ENCODE peak calls at places on chromosome 22, in ten cellular contexts. I is mammary epithelial cell, Z is IMR-90, Q is astrocyte, V is fibroblast of lung, E is neural progenitor cell, W is kidney, C is MM.1S, U is endothelial cell of umbilical vein, H is GM12878. S is an unnamed sample.

GRCh38 chr22:22487869-22488597 is 20.5 kb downstream of the ZNF280B start:
- DNase-seq in I (no peak), H (no peak), V (no peak), W (no peak), Z (no peak), Q (no peak), C (no peak), E (no peak), U (no peak), S (no peak)

GRCh38 chr22:31272522-31273446 is 19.5 kb downstream of the PIK3IP1 start:
- DNase-seq in E (peak; percentile 89), V (peak; percentile 70), C (peak; percentile 59), I (peak; percentile 47), Q (no peak), H (no peak), Z (peak; percentile 67), W (no peak), U (peak; percentile 67), S (peak; percentile 66)

GRCh38 chr22:31092161-31092560 is 11.0 kb downstream of the SMTN start:
- DNase-seq in U (no peak), V (no peak), W (no peak), I (no peak), Z (no peak), Q (no peak), C (no peak), E (no peak), H (no peak), S (no peak)

GRCh38 chr22:31439805-31440204 is 40.4 kb downstream of the DRG1 start:
- DNase-seq in I (no peak), H (no peak), E (no peak), W (no peak), C (no peak), V (no peak), Z (no peak), U (no peak), Q (no peak), S (no peak)

GRCh38 chr22:31826443-31826842 is 72.6 kb downstream of the DEPDC5 start:
- DNase-seq in H (no peak), Q (no peak), V (no peak), Z (no peak), U (no peak), W (no peak), E (no peak), I (peak; percentile 62), C (no peak), S (no peak)

GRCh38 chr22:27133951-27134664 is 476.7 kb downstream of the MIAT start:
- DNase-seq in I (peak; percentile 89), C (no peak), H (no peak), V (peak; percentile 81), U (peak; percentile 60), W (no peak), E (no peak), Z (peak; percentile 86), Q (peak; percentile 95), S (peak; percentile 43)

GRCh38 chr22:23098718-23099524 is 28.6 kb downstream of the GNAZ start:
- DNase-seq in U (peak; percentile 25), W (no peak), V (no peak), C (no peak), H (no peak), Z (no peak), E (no peak), Q (no peak), I (no peak), S (no peak)

GRCh38 chr22:17789379-17790200 is 15.3 kb upstream of the BID start:
- DNase-seq in Z (no peak), C (no peak), Q (no peak), E (no peak), U (no peak), V (no peak), W (no peak), H (no peak), I (no peak), S (no peak)

GRCh38 chr22:18064636-18065035 is 13.2 kb upstream of the PEX26 start:
- DNase-seq in Q (no peak), Z (no peak), W (no peak), H (no peak), V (no peak), I (no peak), C (no peak), E (no peak), U (no peak), S (peak; percentile 30)

GRCh38 chr22:24148586-24148985 is 32.7 kb upstream of the SUSD2 start:
- DNase-seq in Q (no peak), W (no peak), I (no peak), E (no peak), V (no peak), Z (no peak), H (no peak), C (no peak), U (no peak), S (no peak)

GRCh38 chr22:21020802-21021429 is 6.0 kb downstream of the P2RX6 start:
- DNase-seq in I (no peak), Q (no peak), H (no peak), V (no peak), C (no peak), E (peak; percentile 55), Z (no peak), W (no peak), U (no peak), S (peak; percentile 16)

GRCh38 chr22:32698926-32699619 is 102.4 kb upstream of the TIMP3 start:
- DNase-seq in Q (no peak), C (no peak), I (no peak), W (peak; percentile 63), Z (no peak), H (no peak), V (no peak), E (no peak), U (no peak), S (no peak)

GRCh38 chr22:23180893-23181762 is 819 bp downstream of the BCR start:
- DNase-seq in E (peak; percentile 27), U (peak; percentile 28), W (peak; percentile 82), C (peak; percentile 42), V (no peak), I (peak; percentile 39), Q (no peak), H (no peak), Z (no peak), S (peak; percentile 17)

GRCh38 chr22:44443641-44444235 is 54.3 kb downstream of the RTL6 start:
- DNase-seq in U (no peak), E (no peak), V (no peak), C (no peak), I (no peak), Z (no peak), W (peak; percentile 31), Q (no peak), H (no peak), S (no peak)

DNA sequence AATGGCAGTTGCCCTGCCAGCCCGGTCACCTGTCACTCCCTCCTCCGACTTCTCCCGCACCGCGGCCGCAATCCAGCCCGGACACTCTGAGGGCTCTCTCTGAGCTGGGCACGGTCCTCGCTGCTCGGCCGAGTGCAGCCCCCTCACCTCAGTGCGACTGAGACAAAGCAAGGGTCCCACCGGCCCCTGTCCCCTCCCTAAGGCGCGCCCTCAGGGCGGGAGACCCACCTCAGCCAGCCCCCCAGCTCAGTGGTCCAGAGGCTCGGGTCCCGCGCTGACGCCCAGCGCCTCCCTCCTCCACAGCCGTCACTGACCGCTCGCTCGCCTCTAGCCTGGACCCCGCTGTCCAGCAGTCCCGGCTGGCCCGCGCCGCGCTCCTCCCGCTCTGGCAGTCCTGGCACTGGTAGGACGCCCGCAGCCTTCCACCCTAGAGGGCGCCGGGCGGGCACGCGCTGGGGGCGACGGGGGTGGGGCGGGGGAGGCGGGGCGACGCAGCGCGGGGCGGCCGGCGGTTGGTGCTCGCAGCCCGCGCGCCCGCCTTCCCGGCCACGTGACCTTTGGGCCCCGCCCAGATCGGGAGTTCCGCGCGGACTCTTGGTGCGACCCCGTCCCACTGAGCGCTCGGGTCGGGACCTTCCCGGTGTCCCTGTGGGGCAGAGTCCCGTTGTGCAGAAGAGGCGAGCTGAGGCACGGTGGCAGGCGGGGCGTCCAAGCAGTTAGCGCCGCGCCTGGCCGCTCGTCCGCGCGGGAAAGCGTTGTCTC is 7.9 kb upstream of the L3MBTL2 start:
- DNase-seq in Z (peak; percentile 35), E (peak; percentile 93), U (peak; percentile 75), C (peak; percentile 85), Q (peak; percentile 16), V (peak; percentile 32), H (no peak), I (peak; percentile 59), W (peak; percentile 93), S (peak; percentile 59)
- TF ChIP-seq CTCF in Z (peak; percentile 6), E (no peak), U (peak; percentile 10), C (peak; percentile 5), Q (no peak), V (no peak), H (no peak), I (no peak), W (peak; percentile 3), S (no peak)

DNA sequence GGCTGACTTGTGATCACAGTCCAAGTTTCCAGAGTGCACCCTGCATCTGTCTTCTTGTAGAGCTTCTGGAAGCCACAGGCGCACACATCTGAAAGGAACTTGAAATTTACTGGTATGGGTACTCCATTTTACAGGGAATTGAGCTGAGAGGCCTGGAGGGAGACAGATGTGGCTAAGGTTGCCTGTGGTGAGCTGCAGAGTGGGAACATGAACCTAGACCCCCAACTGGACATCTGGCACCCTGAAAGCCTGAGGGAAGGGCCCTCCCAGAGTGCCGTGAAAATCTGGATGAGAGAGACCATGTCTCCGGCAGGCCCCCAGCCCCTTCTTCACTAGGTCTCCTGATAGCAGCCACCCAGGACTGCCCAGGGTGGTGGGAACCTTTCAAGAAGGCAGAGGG is 22.6 kb upstream of the SOX10 start:
- DNase-seq in I (no peak), E (no peak), C (no peak), Z (no peak), W (no peak), V (no peak), Q (no peak), H (no peak), U (no peak), S (no peak)
- H3K9ac ChIP-seq in I (no peak overlapping the region), E (no peak overlapping the region), C (no peak overlapping the region), Z (no peak overlapping the region), W (no peak overlapping the region), V (no peak overlapping the region), Q (no peak overlapping the region), H (no peak overlapping the region), U (no peak overlapping the region), S (no peak overlapping the region)

DNA sequence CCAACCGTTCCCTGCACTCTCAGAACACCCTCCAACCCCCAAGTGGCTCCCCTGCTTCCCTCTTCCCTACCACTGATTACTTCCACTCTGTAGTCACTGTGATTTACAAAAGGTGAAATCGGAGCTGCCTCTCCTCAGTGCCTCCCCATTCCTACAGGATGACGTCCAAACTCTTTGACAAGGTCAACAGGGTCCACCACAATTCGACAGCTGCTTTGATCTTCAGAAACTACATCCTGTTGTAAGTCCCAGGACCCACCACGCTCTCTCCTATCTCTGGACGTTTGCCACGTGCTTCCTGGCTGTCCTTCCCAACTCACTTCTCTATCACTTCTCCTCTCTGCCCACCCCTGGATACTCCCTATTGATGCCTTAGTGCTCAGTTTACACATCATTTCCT is 85.0 kb upstream of the EIF3D start:
- DNase-seq in Q (peak; percentile 68), U (no peak), V (no peak), E (peak; percentile 32), Z (peak; percentile 39), C (no peak), W (no peak), I (no peak), H (no peak), S (no peak)
- TF ChIP-seq CTCF in Q (no peak), U (no peak), V (no peak), E (no peak), Z (no peak), C (no peak), W (no peak), I (no peak), H (no peak), S (no peak)

DNA sequence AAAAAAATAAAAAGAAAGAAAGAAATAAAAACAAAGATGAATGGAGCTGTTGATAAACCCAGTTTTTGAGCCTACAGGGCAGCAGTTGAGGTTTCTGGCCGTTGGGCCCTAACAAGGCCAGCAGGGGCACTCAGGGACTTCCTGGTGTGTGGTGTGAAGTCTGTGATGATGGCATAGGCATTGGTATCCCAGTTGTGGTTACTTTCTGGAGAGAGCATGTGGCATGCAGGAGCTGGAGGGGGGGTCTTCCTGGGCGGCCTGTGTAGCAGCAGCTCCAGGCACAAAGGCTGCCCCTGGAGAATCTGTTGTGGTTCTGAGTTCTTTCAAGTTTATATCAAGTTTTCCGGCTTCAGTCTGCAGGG is 2.0 kb upstream of the TXNRD2 start:
- DNase-seq in W (peak; percentile 32), Q (peak; percentile 83), E (no peak), U (no peak), H (no peak), I (no peak), Z (peak; percentile 76), V (peak; percentile 65), C (peak; percentile 14), S (no peak)
- H3K9ac ChIP-seq in W (no peak overlapping the region), Q (peak overlapping the region; percentile 92), E (no peak overlapping the region), U (peak overlapping the region; percentile 47), H (peak overlapping the region; percentile 45), I (peak overlapping the region; percentile 10), Z (peak overlapping the region; percentile 74), V (no peak overlapping the region), C (no peak overlapping the region), S (no peak overlapping the region)

S was measured in PC-3.